ENCODE peak calls at places on chromosomes 6 and 20, in five cellular contexts. D is HepG2, T is GM12878, S is WTC11, E is H1. Q is an unnamed sample.
A peak's percentile ranks its signal among the peaks of the same experiment; 100 is the strongest.

GRCh38 chr6:5994234-5994998 is 12.3 kb downstream of the NRN1 start:
- DNase-seq in E (no peak), S (peak; percentile 47), T (no peak), D (no peak), Q (no peak)

GRCh38 chr20:45894797-45895196 is 3.7 kb downstream of the CTSA start:
- DNase-seq in S (no peak), T (no peak), E (no peak), D (no peak), Q (no peak)

GRCh38 chr6:15522026-15522425 is 140.8 kb downstream of the DTNBP1 start:
- DNase-seq in D (no peak), T (no peak), E (no peak), S (no peak), Q (no peak)

GRCh38 chr6:6218246-6219085 is 102.0 kb downstream of the F13A1 start:
- DNase-seq in E (no peak), D (no peak), T (no peak), S (no peak), Q (no peak)

GRCh38 chr6:108560463-108561308 is at the start of gene FOXO3:
- DNase-seq in E (peak; percentile 77), T (no peak), S (peak; percentile 89), D (peak; percentile 72), Q (peak; percentile 76)

GRCh38 chr6:114638346-114638745 is 295.5 kb upstream of the HS3ST5 start:
- DNase-seq in E (peak; percentile 34), D (no peak), S (peak; percentile 57), T (no peak), Q (no peak)

GRCh38 chr20:44074252-44075151 is 112.5 kb downstream of the JPH2 start:
- DNase-seq in E (no peak), D (no peak), S (no peak), T (no peak), Q (no peak)

GRCh38 chr6:149366237-149366921 is 33.7 kb upstream of the SUMO4 start:
- DNase-seq in T (no peak), D (no peak), E (no peak), S (no peak), Q (no peak)

GRCh38 chr6:136469154-136469553 is 81.1 kb downstream of the MAP7 start:
- DNase-seq in S (no peak), D (no peak), T (no peak), E (no peak), Q (no peak)

GRCh38 chr20:47502801-47503239 is 1.1 kb downstream of the NCOA3 start:
- DNase-seq in T (no peak), E (no peak), D (peak; percentile 52), S (no peak), Q (no peak)

GRCh38 chr6:106502534-106502933 is 126.8 kb downstream of the RTN4IP1 start:
- DNase-seq in E (no peak), T (no peak), D (no peak), S (no peak), Q (no peak)

GRCh38 chr6:112036088-112036637 is 17.7 kb upstream of the CCN6 start:
- DNase-seq in D (no peak), E (no peak), T (no peak), S (no peak), Q (no peak)

GRCh38 chr20:63688234-63689045 is 8.0 kb upstream of the TNFRSF6B start:
- DNase-seq in T (no peak), E (no peak), S (no peak), D (no peak), Q (no peak)

GRCh38 chr6:28167068-28167467 is 25.4 kb downstream of the ZKSCAN8 start:
- DNase-seq in S (no peak), E (no peak), D (no peak), T (no peak), Q (no peak)

GRCh38 chr6:127026247-127026646 is 92.2 kb upstream of the RSPO3 start:
- DNase-seq in D (no peak), T (no peak), S (no peak), E (no peak), Q (peak; percentile 37)

GRCh38 chr20:53622247-53623114 is 28.8 kb upstream of the ZNF217 start:
- DNase-seq in T (peak; percentile 38), E (no peak), D (peak; percentile 35), S (no peak), Q (no peak)

GRCh38 chr6:16766043-16766521 is 4.8 kb upstream of the ATXN1 start:
- DNase-seq in E (no peak), S (no peak), D (no peak), T (no peak), Q (peak; percentile 83)

GRCh38 chr6:165049362-165049761 is 260.0 kb downstream of the C6orf118 start:
- DNase-seq in T (no peak), D (peak; percentile 32), S (peak; percentile 88), E (peak; percentile 58), Q (peak; percentile 21)
- TF ChIP-seq ATF3 in T (no peak), D (no peak), S (no peak), E (no peak), Q (no peak)

GRCh38 chr6:140256213-140256612 is 881.8 kb upstream of the CITED2 start:
- DNase-seq in D (no peak), S (no peak), T (no peak), E (no peak), Q (no peak)

GRCh38 chr6:140253096-140253495 is 878.6 kb upstream of the CITED2 start:
- DNase-seq in S (no peak), D (no peak), T (no peak), E (no peak), Q (no peak)

GRCh38 chr6:140252099-140252498 is 877.7 kb upstream of the CITED2 start:
- DNase-seq in T (no peak), D (no peak), E (no peak), S (no peak), Q (no peak)
- TF ChIP-seq ATF3 in T (no peak), D (no peak), E (no peak), S (no peak), Q (no peak)

GRCh38 chr6:160956300-160957035 is 35.1 kb upstream of the MAP3K4 start:
- DNase-seq in T (no peak), S (no peak), E (no peak), D (no peak), Q (no peak)

GRCh38 chr6:160960839-160961238 is 30.7 kb upstream of the MAP3K4 start:
- DNase-seq in S (no peak), E (no peak), D (no peak), T (no peak), Q (no peak)

GRCh38 chr6:160955508-160956295 is 35.9 kb upstream of the MAP3K4 start:
- DNase-seq in D (no peak), S (no peak), E (no peak), T (no peak), Q (no peak)

GRCh38 chr6:160962835-160963623 is 28.5 kb upstream of the MAP3K4 start:
- DNase-seq in E (no peak), T (no peak), D (no peak), S (no peak), Q (no peak)

DNA sequence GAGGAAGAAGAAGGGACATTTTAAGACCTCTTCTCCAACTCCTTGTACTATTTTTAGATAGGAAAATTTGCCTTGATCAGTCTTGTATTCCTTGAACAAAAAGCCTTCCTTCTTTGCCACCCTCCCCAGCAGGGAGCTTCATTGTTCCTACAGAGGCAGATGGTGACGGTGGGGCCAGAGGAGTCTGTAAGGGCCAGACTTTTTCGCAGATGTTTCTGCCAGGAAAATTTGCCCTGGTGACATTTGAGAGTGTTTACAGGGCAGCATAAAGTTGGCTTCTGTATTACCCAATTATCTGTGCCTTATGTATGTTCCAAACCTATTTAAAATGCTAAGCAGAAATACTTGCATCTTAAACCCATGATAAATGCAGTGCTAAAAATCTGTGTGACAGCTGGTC is 31.5 kb upstream of the MAP3K4 start:
- DNase-seq in S (no peak), E (no peak), T (no peak), D (no peak), Q (no peak)
- TF ChIP-seq ATF3 in S (no peak), E (no peak), T (no peak), D (no peak), Q (no peak)

GRCh38 chr6:22296936-22297335 is at the start of gene PRL:
- DNase-seq in D (no peak), E (no peak), T (no peak), S (no peak), Q (no peak)

GRCh38 chr6:22296067-22296466 is 769 bp downstream of the PRL start:
- DNase-seq in E (no peak), T (no peak), S (no peak), D (no peak), Q (no peak)

GRCh38 chr6:22294301-22294700 is 2.5 kb downstream of the PRL start:
- DNase-seq in T (no peak), S (no peak), D (no peak), E (no peak), Q (no peak)

GRCh38 chr6:22298393-22299010 is 1.7 kb upstream of the PRL start:
- DNase-seq in E (no peak), D (no peak), S (no peak), T (no peak), Q (no peak)

GRCh38 chr6:22295145-22295544 is 1.7 kb downstream of the PRL start:
- DNase-seq in S (no peak), D (no peak), T (no peak), E (no peak), Q (no peak)
- TF ChIP-seq ATF3 in S (no peak), D (no peak), T (no peak), E (no peak), Q (no peak)

GRCh38 chr6:141303907-141304306 is 828.8 kb upstream of the GJE1 start:
- DNase-seq in E (no peak), S (no peak), T (no peak), D (no peak), Q (no peak)

GRCh38 chr6:141313986-141314385 is 818.7 kb upstream of the GJE1 start:
- DNase-seq in D (peak; percentile 10), S (no peak), T (no peak), E (no peak), Q (no peak)

GRCh38 chr6:141307309-141307998 is 825.3 kb upstream of the GJE1 start:
- DNase-seq in D (no peak), S (no peak), E (no peak), T (no peak), Q (no peak)

DNA sequence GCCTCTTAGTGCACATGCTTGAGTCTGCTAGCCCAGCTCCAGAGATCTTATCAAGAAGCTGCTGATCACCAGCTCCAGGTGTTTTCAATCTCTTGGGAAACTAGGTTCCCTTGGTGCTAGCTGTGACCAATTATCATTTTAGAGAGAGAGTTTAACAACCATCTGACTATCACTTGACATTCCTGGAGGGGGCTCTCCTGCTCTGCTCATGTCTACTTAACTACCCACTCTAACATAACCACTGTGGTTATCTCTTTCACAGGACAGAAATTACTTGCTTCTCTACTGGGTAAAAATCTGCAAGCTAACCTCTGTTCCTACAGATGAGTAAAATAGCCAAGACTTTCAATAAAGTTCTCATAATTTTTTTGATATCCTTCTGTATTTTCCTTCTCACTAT is 823.4 kb upstream of the GJE1 start:
- DNase-seq in S (no peak), E (no peak), T (no peak), D (peak; percentile 3), Q (no peak)
- TF ChIP-seq ATF3 in S (no peak), E (no peak), T (no peak), D (no peak), Q (no peak)

GRCh38 chr6:45378324-45378926 is 691 bp upstream of the SUPT3H start:
- DNase-seq in T (no peak), D (no peak), S (no peak), E (no peak), Q (no peak)
- TF ChIP-seq ATF3 in T (no peak), D (no peak), S (no peak), E (no peak), Q (no peak)